ENCODE peak calls at places on chromosomes 6 and 20, in eight cellular contexts. Z, L, H, V, E, D, X and C are unnamed samples.
A peak's percentile ranks its signal among the peaks of the same experiment; 100 is the strongest.

GRCh38 chr6:11785449-11785951 is 6.9 kb upstream of the ADTRP start:
- DNase-seq in Z (no peak), L (no peak), H (no peak), V (no peak), E (no peak), D (no peak), X (no peak), C (peak; percentile 26)

GRCh38 chr20:53346266-53346665 is 247.4 kb downstream of the ZNF217 start:
- DNase-seq in Z (no peak), L (no peak), H (no peak), V (peak; percentile 3), E (no peak), D (no peak), X (no peak), C (no peak)

GRCh38 chr6:130937942-130938604 is 110.9 kb downstream of the SMLR1 start:
- DNase-seq in Z (no peak), L (no peak), H (no peak), V (peak; percentile 47), E (no peak), D (no peak), X (no peak), C (peak; percentile 1)

GRCh38 chr6:14276667-14277404 is 159.3 kb downstream of the CD83 start:
- DNase-seq in Z (no peak), L (no peak), H (no peak), V (peak; percentile 39), E (peak; percentile 18), D (no peak), X (no peak), C (no peak)

GRCh38 chr20:44810061-44810390 is 320 bp downstream of the RIMS4 start:
- DNase-seq in Z (no peak), L (no peak), H (no peak), V (no peak), E (no peak), D (no peak), X (no peak), C (no peak)

GRCh38 chr6:1917628-1918371 is 308.1 kb downstream of the FOXC1 start:
- DNase-seq in Z (no peak), L (peak; percentile 53), H (peak; percentile 26), V (peak; percentile 78), E (no peak), D (no peak), X (no peak), C (peak; percentile 69)

GRCh38 chr6:334536-334935 is 42.2 kb downstream of the DUSP22 start:
- DNase-seq in Z (no peak), L (no peak), H (no peak), V (no peak), E (no peak), D (no peak), X (no peak), C (no peak)

GRCh38 chr20:7090001-7090400 is 322.5 kb downstream of the BMP2 start:
- DNase-seq in Z (no peak), L (no peak), H (no peak), V (no peak), E (no peak), D (no peak), X (no peak), C (peak; percentile 6)

GRCh38 chr6:49933526-49933925 is 30.4 kb downstream of the DEFB114 start:
- DNase-seq in Z (no peak), L (no peak), H (no peak), V (no peak), E (no peak), D (no peak), X (no peak), C (no peak)

GRCh38 chr6:169766232-169766631 is 14.8 kb downstream of the ERMARD start:
- DNase-seq in Z (no peak), L (peak; percentile 90), H (no peak), V (no peak), E (no peak), D (no peak), X (no peak), C (no peak)

GRCh38 chr20:52410182-52410647 is 218.6 kb upstream of the ZFP64 start:
- DNase-seq in Z (no peak), L (peak; percentile 72), H (no peak), V (no peak), E (peak; percentile 57), D (peak; percentile 66), X (peak; percentile 7), C (peak; percentile 23)

GRCh38 chr6:66948106-66948505 is 1241.1 kb upstream of the EYS start:
- DNase-seq in Z (no peak), L (peak; percentile 51), H (no peak), V (no peak), E (no peak), D (peak; percentile 24), X (no peak), C (no peak)

GRCh38 chr6:30947231-30947630 is 6.5 kb downstream of the MUCL3 start:
- DNase-seq in Z (no peak), L (no peak), H (no peak), V (no peak), E (no peak), D (no peak), X (no peak), C (no peak)

GRCh38 chr6:89026151-89026550 is 54.4 kb upstream of the PNRC1 start:
- DNase-seq in Z (no peak), L (no peak), H (no peak), V (no peak), E (no peak), D (no peak), X (no peak), C (no peak)

GRCh38 chr20:53077373-53078205 is 105.4 kb downstream of the TSHZ2 start:
- DNase-seq in Z (no peak), L (peak; percentile 22), H (no peak), V (no peak), E (no peak), D (no peak), X (no peak), C (peak; percentile 62)

GRCh38 chr6:156256161-156256560 is 521.0 kb upstream of the ARID1B start:
- DNase-seq in Z (no peak), L (no peak), H (no peak), V (no peak), E (no peak), D (no peak), X (no peak), C (no peak)

GRCh38 chr6:106750146-106750900 is 120.9 kb downstream of the QRSL1 start:
- DNase-seq in Z (no peak), L (no peak), H (no peak), V (no peak), E (no peak), D (no peak), X (no peak), C (no peak)

GRCh38 chr6:36920546-36920945 is 34.0 kb upstream of the PI16 start:
- DNase-seq in Z (no peak), L (peak; percentile 71), H (no peak), V (no peak), E (no peak), D (no peak), X (no peak), C (no peak)

GRCh38 chr6:36920049-36920448 is 34.3 kb downstream of the C6orf89 start:
- DNase-seq in Z (no peak), L (no peak), H (no peak), V (no peak), E (no peak), D (no peak), X (no peak), C (no peak)

GRCh38 chr6:36915599-36915998 is 29.8 kb downstream of the C6orf89 start:
- DNase-seq in Z (no peak), L (no peak), H (no peak), V (no peak), E (no peak), D (no peak), X (no peak), C (no peak)

GRCh38 chr6:36916159-36916558 is 30.4 kb downstream of the C6orf89 start:
- DNase-seq in Z (no peak), L (no peak), H (no peak), V (no peak), E (no peak), D (no peak), X (no peak), C (no peak)

GRCh38 chr6:36917541-36918193 is 31.9 kb downstream of the C6orf89 start:
- DNase-seq in Z (no peak), L (peak; percentile 38), H (no peak), V (no peak), E (no peak), D (no peak), X (no peak), C (no peak)
- H3K27ac ChIP-seq in Z (no peak overlapping the region), L (peak overlapping the region; percentile 68), H (peak overlapping the region; percentile 76), V (no peak overlapping the region), E (no peak overlapping the region), D (no peak overlapping the region), X (peak overlapping the region; percentile 54), C (no peak overlapping the region)

GRCh38 chr6:109793793-109794192 is 102.7 kb downstream of the FIG4 start:
- DNase-seq in Z (no peak), L (peak; percentile 99), H (peak; percentile 73), V (peak; percentile 93), E (no peak), D (no peak), X (peak; percentile 47), C (peak; percentile 88)
- H3K27ac ChIP-seq in Z (no peak overlapping the region), L (peak overlapping the region; percentile 85), H (peak overlapping the region; percentile 42), V (peak overlapping the region; percentile 93), E (no peak overlapping the region), D (peak overlapping the region; percentile 48), X (peak overlapping the region; percentile 32), C (peak overlapping the region; percentile 90)

DNA sequence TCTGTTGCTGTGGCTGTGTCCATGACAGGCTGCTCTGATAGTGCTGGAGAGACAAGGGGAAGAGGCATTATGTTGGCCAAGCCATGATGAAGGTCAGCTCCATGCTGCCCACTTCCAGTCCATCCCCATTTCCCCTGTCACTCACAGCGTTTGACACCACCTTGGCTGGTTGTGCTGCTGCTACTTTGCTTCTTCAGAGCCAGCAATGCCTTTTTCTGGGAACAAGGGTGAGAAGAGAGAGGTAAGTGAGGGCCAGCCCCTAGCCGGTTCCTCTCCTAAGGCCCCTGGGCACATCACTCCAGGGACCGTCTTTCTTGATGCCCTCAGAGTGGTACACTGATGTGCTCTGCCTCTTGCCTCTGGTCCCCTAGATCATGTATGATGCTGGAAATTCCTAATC is 2.0 kb downstream of the NELFE start:
- DNase-seq in Z (no peak), L (no peak), H (no peak), V (no peak), E (no peak), D (no peak), X (no peak), C (no peak)
- H3K27ac ChIP-seq in Z (no peak overlapping the region), L (no peak overlapping the region), H (no peak overlapping the region), V (no peak overlapping the region), E (no peak overlapping the region), D (no peak overlapping the region), X (no peak overlapping the region), C (no peak overlapping the region)

DNA sequence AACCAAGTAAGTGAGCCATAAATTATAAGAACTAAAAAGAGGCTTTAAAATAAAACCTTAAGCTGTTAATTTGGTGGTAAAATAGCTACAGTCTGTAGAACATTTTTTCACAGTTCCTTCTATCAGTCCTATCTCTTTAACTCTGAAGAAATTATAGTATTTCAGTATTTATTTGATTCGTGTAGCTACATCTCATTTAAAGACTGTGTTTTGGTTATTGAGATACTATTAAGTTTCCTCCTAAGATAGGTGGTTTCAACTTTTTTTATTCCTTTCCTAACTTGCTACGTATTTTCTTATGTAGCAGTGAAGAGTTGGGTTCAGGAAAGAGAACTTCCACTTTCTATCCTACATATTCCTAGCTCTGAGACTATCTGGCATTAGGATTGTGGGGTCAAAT is 97.2 kb downstream of the CD2AP start:
- DNase-seq in Z (no peak), L (no peak), H (no peak), V (no peak), E (no peak), D (no peak), X (no peak), C (no peak)
- H3K27ac ChIP-seq in Z (no peak overlapping the region), L (no peak overlapping the region), H (no peak overlapping the region), V (no peak overlapping the region), E (no peak overlapping the region), D (no peak overlapping the region), X (no peak overlapping the region), C (no peak overlapping the region)